ENCODE peak calls at places on chromosomes 1 and 21, in four cellular contexts. C is K562, S is HCT116, M is HepG2. H is an unnamed sample.

GRCh38 chr1:198118136-198118535 is 38.7 kb upstream of the NEK7 start:
- DNase-seq in C (no peak), S (no peak), M (no peak), H (no peak)

GRCh38 chr1:31617917-31618746 is 643 bp downstream of the HCRTR1 start:
- DNase-seq in S (no peak), C (peak; percentile 86), M (peak; percentile 19), H (no peak)

GRCh38 chr1:14875781-14876564 is 277.5 kb downstream of the KAZN start:
- DNase-seq in C (no peak), S (no peak), M (no peak), H (no peak)

GRCh38 chr1:246280551-246280950 is 226.5 kb downstream of the SMYD3 start:
- DNase-seq in C (no peak), M (peak; percentile 12), S (peak; percentile 10), H (no peak)

GRCh38 chr1:11967028-11967547 is 13.2 kb upstream of the MFN2 start:
- DNase-seq in M (peak; percentile 89), S (peak; percentile 54), C (peak; percentile 50), H (peak; percentile 63)

GRCh38 chr1:116380499-116381316 is 7.7 kb downstream of the ATP1A1 start:
- DNase-seq in S (no peak), C (no peak), M (no peak), H (no peak)

GRCh38 chr1:160472112-160472511 is 50.9 kb downstream of the SLAMF6 start:
- DNase-seq in M (no peak), C (no peak), S (no peak), H (no peak)

GRCh38 chr1:207004931-207005830 is 27.4 kb downstream of the C1orf116 start:
- DNase-seq in S (peak; percentile 74), C (peak; percentile 70), M (peak; percentile 73), H (peak; percentile 38)

GRCh38 chr1:41864471-41865040 is 54.2 kb downstream of the HIVEP3 start:
- DNase-seq in C (no peak), M (no peak), S (no peak), H (no peak)

GRCh38 chr1:25809283-25809926 is 9.4 kb downstream of the SELENON start:
- DNase-seq in S (no peak), C (no peak), M (no peak), H (no peak)

GRCh38 chr21:38852708-38853107 is 47.0 kb downstream of the ETS2 start:
- DNase-seq in M (no peak), C (no peak), S (no peak), H (no peak)

GRCh38 chr21:38849776-38850175 is 44.0 kb downstream of the ETS2 start:
- DNase-seq in M (peak; percentile 36), C (no peak), S (no peak), H (no peak)

GRCh38 chr21:38850277-38850951 is 44.7 kb downstream of the ETS2 start:
- DNase-seq in C (no peak), M (no peak), S (no peak), H (no peak)

GRCh38 chr21:38852278-38852677 is 46.5 kb downstream of the ETS2 start:
- DNase-seq in S (no peak), M (no peak), C (no peak), H (no peak)

DNA sequence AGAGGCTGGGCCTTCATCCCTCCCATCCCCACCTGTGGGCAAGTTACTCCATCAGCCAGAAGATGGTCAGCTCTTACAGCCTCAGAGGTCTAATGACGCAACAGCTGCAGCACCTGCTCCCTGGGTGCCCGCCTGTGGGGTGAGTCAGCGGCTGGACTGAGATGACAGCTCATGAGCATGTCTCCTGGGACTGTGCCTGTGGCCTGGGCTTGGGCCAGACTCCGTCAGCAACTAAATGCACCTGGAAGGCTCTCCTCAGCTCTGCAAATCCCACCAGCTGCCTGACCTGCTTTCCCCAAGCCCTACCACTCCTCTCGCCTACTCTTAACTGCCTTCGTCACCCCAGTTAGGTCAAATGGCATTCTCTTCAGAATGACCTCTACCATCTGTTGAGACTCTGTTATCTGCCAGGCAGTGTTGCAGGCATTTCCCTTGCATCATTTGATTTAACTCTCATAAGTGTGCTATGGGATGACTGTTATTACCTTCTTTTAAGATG is 47.7 kb downstream of the ETS2 start:
- DNase-seq in M (peak; percentile 30), S (peak; percentile 64), C (no peak), H (peak; percentile 55)
- TF ChIP-seq TCF7L2 in M (no peak), S (peak; percentile 54), C (no peak), H (no peak)

DNA sequence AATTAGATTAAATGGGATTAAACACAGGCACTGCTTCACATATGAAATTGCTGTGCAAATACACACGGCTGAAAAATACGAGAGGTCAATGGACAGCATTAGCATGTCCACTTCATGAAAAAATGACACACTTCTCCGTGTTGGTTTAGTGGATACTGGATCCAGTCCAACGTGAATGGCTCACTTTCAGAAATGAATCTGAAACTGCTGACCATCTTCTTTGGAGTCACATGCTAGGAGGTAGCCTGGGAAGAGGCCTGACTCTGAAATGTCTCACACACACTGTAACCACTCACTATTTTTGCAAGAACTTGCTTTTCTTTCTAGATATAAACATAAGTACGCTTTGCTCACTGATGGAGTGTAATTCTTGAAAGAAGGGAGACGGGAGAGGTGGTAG is 127.3 kb downstream of the HLCS start:
- DNase-seq in M (no peak), S (no peak), C (no peak), H (no peak)
- H3K4me1 ChIP-seq in M (peaks cover 7% of the 10 kb centered on the region), S (no peaks in the 10 kb centered on the region), C (no peaks in the 10 kb centered on the region), H (no peaks in the 10 kb centered on the region)

GRCh38 chr1:9680091-9680490 is 28.6 kb downstream of the PIK3CD start:
- DNase-seq in C (no peak), S (no peak), M (no peak), H (no peak)
- TF ChIP-seq TCF7L2 in C (no peak), S (no peak), M (no peak), H (no peak)

GRCh38 chr21:45954921-45955320 is 26.6 kb upstream of the COL6A1 start:
- DNase-seq in C (no peak), M (no peak), S (no peak), H (no peak)

GRCh38 chr21:45959779-45960390 is 21.7 kb upstream of the COL6A1 start:
- DNase-seq in S (no peak), M (no peak), C (no peak), H (no peak)

GRCh38 chr21:45957986-45958610 is 23.5 kb upstream of the COL6A1 start:
- DNase-seq in C (no peak), M (no peak), S (no peak), H (no peak)

GRCh38 chr21:45959182-45959581 is 22.4 kb upstream of the COL6A1 start:
- DNase-seq in M (no peak), C (no peak), S (no peak), H (no peak)

DNA sequence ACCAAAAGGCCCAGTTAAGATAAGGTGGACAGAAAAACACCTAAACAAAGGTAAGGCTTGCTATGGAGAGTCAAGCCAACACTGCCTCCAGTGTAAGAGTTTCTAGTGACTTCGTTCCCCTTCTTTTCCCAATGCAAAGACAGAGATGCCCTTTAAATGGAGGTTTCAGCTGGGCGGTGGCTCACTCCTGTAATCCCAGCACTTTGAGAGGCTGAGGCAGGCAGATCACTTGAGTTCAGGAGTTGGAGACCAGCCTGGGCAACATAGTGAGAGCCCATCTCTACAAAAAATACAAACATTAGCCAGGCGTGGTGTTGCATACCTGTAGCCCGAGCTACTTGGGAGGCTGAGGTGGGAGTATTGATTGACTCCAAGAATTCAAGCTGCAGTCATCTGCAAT is 24.0 kb upstream of the COL6A1 start:
- DNase-seq in S (no peak), C (no peak), M (no peak), H (no peak)
- H3K4me1 ChIP-seq in S (no peaks in the 10 kb centered on the region), C (no peaks in the 10 kb centered on the region), M (no peaks in the 10 kb centered on the region), H (no peaks in the 10 kb centered on the region)

DNA sequence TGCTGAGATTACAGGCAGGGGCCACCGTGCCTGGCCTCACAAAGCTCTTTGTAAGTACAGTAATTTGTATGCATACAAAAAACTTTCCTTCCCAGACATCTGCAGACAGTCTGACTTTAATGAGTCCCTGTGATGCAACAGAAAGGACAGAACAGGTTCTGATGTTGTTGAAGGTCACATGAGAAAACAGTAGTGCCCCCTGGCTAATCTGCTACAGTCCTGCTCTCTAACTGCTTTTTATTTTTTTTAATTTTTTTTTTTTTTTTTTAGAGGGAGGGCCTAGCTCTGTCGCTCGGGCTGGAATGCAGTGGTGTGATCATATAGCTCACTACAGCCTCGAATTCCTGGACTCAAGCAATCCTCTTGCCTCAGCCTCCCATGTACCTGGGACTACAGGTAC is 36.7 kb downstream of the ACBD3 start:
- DNase-seq in S (no peak), C (no peak), M (peak; percentile 55), H (no peak)
- TF ChIP-seq TCF7L2 in S (no peak), C (no peak), M (no peak), H (no peak)

GRCh38 chr1:201904579-201904978 is 15.9 kb downstream of the SHISA4 start:
- DNase-seq in S (no peak), M (no peak), C (no peak), H (no peak)
- H3K4me1 ChIP-seq in S (no peaks in the 10 kb centered on the region), M (no peaks in the 10 kb centered on the region), C (no peaks in the 10 kb centered on the region), H (no peaks in the 10 kb centered on the region)

DNA sequence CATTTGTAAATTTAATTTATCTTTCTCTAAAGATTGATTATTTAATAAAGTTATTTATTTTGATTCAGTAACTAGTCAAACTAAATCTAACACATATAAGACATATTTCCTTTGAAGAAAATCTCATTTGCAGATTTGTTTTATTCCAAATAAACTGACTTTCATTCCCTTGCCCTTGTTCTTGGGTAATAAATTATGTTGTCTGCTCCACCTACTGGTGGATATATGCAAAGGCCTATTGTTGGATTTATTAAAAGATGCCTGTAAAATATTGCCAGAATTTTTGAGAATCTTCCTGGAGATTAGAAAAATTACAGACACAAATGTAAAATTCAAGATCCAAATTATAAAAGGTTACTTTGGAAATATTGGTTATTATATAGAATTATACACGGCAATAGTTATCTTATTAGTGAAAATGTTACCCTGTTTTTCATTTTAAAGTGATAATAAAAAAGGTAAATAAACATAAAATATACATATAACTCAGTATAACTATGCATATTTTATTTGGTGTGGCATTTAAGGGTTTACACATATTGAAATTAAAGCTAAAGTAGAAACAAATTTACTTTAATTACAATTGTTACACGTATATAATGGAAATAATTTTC is 116.1 kb downstream of the SPATA17 start:
- DNase-seq in M (peak; percentile 13), S (peak; percentile 26), C (peak; percentile 12), H (peak; percentile 4)
- TF ChIP-seq TCF7L2 in M (no peak), S (no peak), C (no peak), H (no peak)

DNA sequence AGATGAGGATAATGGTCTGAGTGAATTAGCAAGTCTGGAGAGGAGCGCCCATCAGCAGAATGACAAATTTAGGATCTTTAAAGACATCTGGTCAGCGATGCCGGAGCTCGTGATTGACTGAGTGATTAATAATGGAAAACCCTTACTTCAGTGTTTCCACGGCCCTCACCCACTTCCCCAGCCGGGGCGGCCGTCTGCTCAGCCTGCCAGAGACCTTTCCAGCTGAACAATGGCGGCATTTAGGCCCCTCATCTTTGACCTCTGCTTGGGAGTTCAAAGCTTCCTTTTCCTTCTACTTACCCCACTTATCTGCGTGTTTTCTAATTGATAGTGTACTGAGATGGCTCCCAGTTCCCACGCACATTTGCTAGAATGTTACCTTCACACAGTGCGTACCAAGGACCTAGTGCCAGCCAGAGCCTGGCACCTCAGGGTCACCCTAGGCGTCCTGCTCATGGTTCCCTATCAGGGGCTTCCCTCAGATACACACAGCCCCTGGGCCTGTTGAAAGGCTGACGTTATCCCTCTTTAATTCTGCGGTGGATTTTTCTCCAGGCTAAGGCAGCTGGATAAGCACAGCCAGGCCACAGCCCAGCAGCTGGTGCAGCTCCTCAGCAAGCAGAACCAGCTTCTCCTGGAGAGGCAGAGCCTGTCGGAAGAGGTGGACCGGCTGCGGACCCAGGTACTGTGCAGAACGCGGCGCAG is 232.8 kb downstream of the SDCCAG8 start:
- DNase-seq in S (no peak), M (no peak), C (no peak), H (no peak)
- H3K4me1 ChIP-seq in S (no peaks in the 10 kb centered on the region), M (no peaks in the 10 kb centered on the region), C (no peaks in the 10 kb centered on the region), H (no peaks in the 10 kb centered on the region)

H was measured in Panc1.